ENCODE peak calls at places on chromosomes 3 and 15, in nine cellular contexts. M is CD8-positive, alpha-beta memory T cell; W is stimulated activated CD4-positive, alpha-beta T cell treated with anti-CD3 and anti-CD28 coated beads, Interleukin-4, amount 100 ng/mL, for 1 hour; N is hepatic stellate cell; P is amniotic stem cell; Q is stromal cell of bone marrow; A is stimulated activated CD8-positive, alpha-beta memory T cell treated with anti-CD3 and anti-CD28 coated beads, Interleukin-2, amount 100 ng/mL, for 48 hours; C is fibroblast of gingiva; K is fibroblast of lung. O is an unnamed sample.

GRCh38 chr15:41494922-41495735 is 1.5 kb downstream of the ITPKA start:
- DNase-seq in M (peak), W (peak), N (no peak), P (no peak), Q (no peak), A (no peak), C (no peak), K (no peak), O (no peak)

GRCh38 chr15:100725121-100726069 is 123.0 kb downstream of the ASB7 start:
- DNase-seq in M (no peak), W (no peak), N (no peak), P (peak), Q (no peak), A (no peak), C (no peak), K (peak), O (no peak)

GRCh38 chr3:63936929-63937328 is 24.7 kb upstream of the SCAANT1 start:
- DNase-seq in M (no peak), W (no peak), N (no peak), P (no peak), Q (no peak), A (no peak), C (no peak), K (no peak), O (no peak)

GRCh38 chr15:50257924-50258323 is 7.6 kb downstream of the HDC start:
- DNase-seq in M (no peak), W (no peak), N (no peak), P (no peak), Q (no peak), A (no peak), C (peak), K (peak), O (no peak)

GRCh38 chr3:167976880-167977498 is 118.7 kb downstream of the GOLIM4 start:
- DNase-seq in M (no peak), W (no peak), N (no peak), P (no peak), Q (no peak), A (no peak), C (no peak), K (no peak), O (no peak)

GRCh38 chr15:75725021-75725718 is 12.5 kb upstream of the CSPG4 start:
- DNase-seq in M (no peak), W (no peak), N (no peak), P (no peak), Q (no peak), A (no peak), C (no peak), K (no peak), O (no peak)

GRCh38 chr15:44489464-44489863 is 47.5 kb upstream of the EIF3J start:
- DNase-seq in M (no peak), W (no peak), N (peak), P (peak), Q (peak), A (no peak), C (peak), K (peak), O (peak)

GRCh38 chr3:10370429-10370828 is 49.5 kb upstream of the SEC13 start:
- DNase-seq in M (no peak), W (no peak), N (peak), P (no peak), Q (no peak), A (no peak), C (no peak), K (peak), O (no peak)

GRCh38 chr3:127718916-127719290 is 46.2 kb downstream of the ABTB1 start:
- DNase-seq in M (no peak), W (no peak), N (no peak), P (no peak), Q (no peak), A (no peak), C (no peak), K (no peak), O (no peak)

GRCh38 chr3:45929042-45929679 is 14.1 kb upstream of the CXCR6 start:
- DNase-seq in M (peak), W (peak), N (peak), P (no peak), Q (no peak), A (peak), C (no peak), K (no peak), O (no peak)

GRCh38 chr3:102715030-102715697 is 280.3 kb downstream of the ZPLD1 start:
- DNase-seq in M (no peak), W (no peak), N (no peak), P (no peak), Q (no peak), A (no peak), C (no peak), K (peak), O (no peak)

GRCh38 chr3:86653801-86654200 is 337.1 kb downstream of the VGLL3 start:
- DNase-seq in M (no peak), W (no peak), N (no peak), P (no peak), Q (no peak), A (no peak), C (no peak), K (no peak), O (no peak)

GRCh38 chr15:74635228-74635627 is 19.6 kb downstream of the CLK3 start:
- DNase-seq in M (peak), W (peak), N (peak), P (peak), Q (no peak), A (peak), C (peak), K (peak), O (no peak)

GRCh38 chr15:75785771-75786563 is 57.3 kb upstream of the UBE2Q2 start:
- DNase-seq in M (no peak), W (no peak), N (no peak), P (no peak), Q (no peak), A (no peak), C (no peak), K (peak), O (no peak)

GRCh38 chr3:108014943-108015342 is 75.9 kb downstream of the CD47 start:
- DNase-seq in M (no peak), W (no peak), N (no peak), P (no peak), Q (no peak), A (no peak), C (no peak), K (no peak), O (no peak)

GRCh38 chr15:95247068-95247984 is 1016.0 kb downstream of the MCTP2 start:
- DNase-seq in M (no peak), W (no peak), N (peak), P (peak), Q (peak), A (no peak), C (peak), K (peak), O (peak)

GRCh38 chr3:175258763-175259162 is 399.6 kb downstream of the NAALADL2 start:
- DNase-seq in M (no peak), W (no peak), N (no peak), P (no peak), Q (no peak), A (no peak), C (peak), K (peak), O (no peak)

GRCh38 chr3:9727041-9727595 is 4.4 kb upstream of the BRPF1 start:
- DNase-seq in M (peak), W (peak), N (no peak), P (no peak), Q (no peak), A (peak), C (no peak), K (no peak), O (no peak)

GRCh38 chr3:94082412-94082937 is 19.6 kb downstream of the NSUN3 start:
- DNase-seq in M (no peak), W (no peak), N (no peak), P (no peak), Q (no peak), A (no peak), C (no peak), K (peak), O (no peak)

GRCh38 chr3:186938716-186939115 is 8.4 kb downstream of the ST6GAL1 start:
- DNase-seq in M (no peak), W (no peak), N (peak), P (no peak), Q (no peak), A (no peak), C (no peak), K (peak), O (no peak)

GRCh38 chr3:179962617-179963387 is 73.9 kb downstream of the PEX5L start:
- DNase-seq in M (no peak), W (no peak), N (no peak), P (no peak), Q (no peak), A (no peak), C (no peak), K (no peak), O (no peak)

GRCh38 chr3:98599647-98600411 is 6.4 kb upstream of the CPOX start:
- DNase-seq in M (no peak), W (no peak), N (no peak), P (no peak), Q (no peak), A (no peak), C (peak), K (no peak), O (no peak)

GRCh38 chr3:8416965-8417364 is 84.7 kb upstream of the LMCD1 start:
- DNase-seq in M (no peak), W (no peak), N (no peak), P (no peak), Q (peak), A (no peak), C (no peak), K (peak), O (no peak)

GRCh38 chr15:42111924-42112323 is 17.6 kb upstream of the PLA2G4D start:
- DNase-seq in M (no peak), W (no peak), N (no peak), P (no peak), Q (no peak), A (no peak), C (no peak), K (no peak), O (no peak)

GRCh38 chr15:76006136-76006778 is 6.0 kb downstream of the NRG4 start:
- DNase-seq in M (no peak), W (no peak), N (no peak), P (no peak), Q (no peak), A (no peak), C (peak), K (peak), O (no peak)

GRCh38 chr3:67296039-67296892 is 298.2 kb downstream of the KBTBD8 start:
- DNase-seq in M (no peak), W (no peak), N (no peak), P (no peak), Q (no peak), A (no peak), C (no peak), K (no peak), O (no peak)

GRCh38 chr3:142633073-142633472 is 36.9 kb downstream of the PLS1 start:
- DNase-seq in M (no peak), W (no peak), N (no peak), P (no peak), Q (no peak), A (no peak), C (no peak), K (no peak), O (no peak)

GRCh38 chr3:45553469-45553974 is 41.0 kb upstream of the LIMD1 start:
- DNase-seq in M (no peak), W (no peak), N (peak), P (no peak), Q (no peak), A (no peak), C (peak), K (peak), O (no peak)

GRCh38 chr15:96325579-96326331 is 4.7 kb upstream of the NR2F2 start:
- DNase-seq in M (no peak), W (no peak), N (peak), P (no peak), Q (no peak), A (no peak), C (no peak), K (peak), O (no peak)

GRCh38 chr3:122767690-122768372 is 25.8 kb downstream of the HSPBAP1 start:
- DNase-seq in M (no peak), W (no peak), N (no peak), P (no peak), Q (no peak), A (no peak), C (no peak), K (no peak), O (no peak)

GRCh38 chr15:69854521-69855171 is 243.1 kb downstream of the TLE3 start:
- DNase-seq in M (no peak), W (no peak), N (peak), P (peak), Q (peak), A (no peak), C (peak), K (peak), O (no peak)

GRCh38 chr3:53318522-53318921 is 28.8 kb downstream of the DCP1A start:
- DNase-seq in M (no peak), W (no peak), N (peak), P (peak), Q (peak), A (no peak), C (peak), K (peak), O (no peak)

GRCh38 chr15:28984421-28985375 is 98.9 kb downstream of the APBA2 start:
- DNase-seq in M (no peak), W (no peak), N (peak), P (no peak), Q (peak), A (no peak), C (peak), K (peak), O (no peak)

GRCh38 chr3:50817756-50818518 is 143.2 kb downstream of the DOCK3 start:
- DNase-seq in M (no peak), W (no peak), N (no peak), P (no peak), Q (no peak), A (no peak), C (no peak), K (no peak), O (no peak)

GRCh38 chr3:157111578-157111977 is 48.4 kb downstream of the CCNL1 start:
- DNase-seq in M (no peak), W (no peak), N (no peak), P (no peak), Q (no peak), A (no peak), C (no peak), K (peak), O (no peak)

GRCh38 chr3:111881480-111881879 is 22.4 kb downstream of the PHLDB2 start:
- DNase-seq in M (no peak), W (no peak), N (no peak), P (no peak), Q (no peak), A (no peak), C (no peak), K (no peak), O (no peak)